ENCODE peak calls at places on chromosomes 4 and X, in five cellular contexts. One of them, this sample, is unnamed.

GRCh38 chr4:153645183-153645582 is 38.9 kb upstream of the TLR2 start:
- DNase-seq in lung: no peak
- DNase-seq in breast epithelium: no peak
- DNase-seq in CD8-positive, alpha-beta memory T cell: no peak
- DNase-seq in heart right ventricle: no peak
- DNase-seq in this sample: no peak

GRCh38 chrX:22397566-22397965 is 124.9 kb downstream of the CBLL2 start:
- DNase-seq in lung: no peak
- DNase-seq in breast epithelium: no peak
- DNase-seq in CD8-positive, alpha-beta memory T cell: no peak
- DNase-seq in heart right ventricle: no peak
- DNase-seq in this sample: no peak

GRCh38 chrX:56219702-56220101 is 12.5 kb upstream of the KLF8 start:
- DNase-seq in lung: no peak
- DNase-seq in breast epithelium: no peak
- DNase-seq in CD8-positive, alpha-beta memory T cell: no peak
- DNase-seq in heart right ventricle: no peak
- DNase-seq in this sample: no peak

GRCh38 chrX:45743081-45743533 is 542.4 kb upstream of the DIPK2B start:
- DNase-seq in lung: no peak
- DNase-seq in breast epithelium: no peak
- DNase-seq in CD8-positive, alpha-beta memory T cell: no peak
- DNase-seq in heart right ventricle: no peak
- DNase-seq in this sample: no peak

GRCh38 chr4:72326692-72327632 is 242.1 kb downstream of the ADAMTS3 start:
- DNase-seq in lung: no peak
- DNase-seq in breast epithelium: no peak
- DNase-seq in CD8-positive, alpha-beta memory T cell: no peak
- DNase-seq in heart right ventricle: no peak
- DNase-seq in this sample: no peak

GRCh38 chrX:115525486-115525885 is 35.5 kb upstream of the PLS3 start:
- DNase-seq in lung: peak; percentile 60
- DNase-seq in breast epithelium: no peak
- DNase-seq in CD8-positive, alpha-beta memory T cell: no peak
- DNase-seq in heart right ventricle: no peak
- DNase-seq in this sample: no peak

GRCh38 chr4:69493515-69493914 is 2.2 kb downstream of the UGT2B4 start:
- DNase-seq in lung: no peak
- DNase-seq in breast epithelium: no peak
- DNase-seq in CD8-positive, alpha-beta memory T cell: no peak
- DNase-seq in heart right ventricle: no peak
- DNase-seq in this sample: no peak

GRCh38 chrX:132594129-132594528 is 105.3 kb upstream of the MBNL3 start:
- DNase-seq in lung: no peak
- DNase-seq in breast epithelium: no peak
- DNase-seq in CD8-positive, alpha-beta memory T cell: no peak
- DNase-seq in heart right ventricle: no peak
- DNase-seq in this sample: no peak

GRCh38 chr4:16721618-16722291 is 176.7 kb downstream of the LDB2 start:
- DNase-seq in lung: no peak
- DNase-seq in breast epithelium: no peak
- DNase-seq in CD8-positive, alpha-beta memory T cell: no peak
- DNase-seq in heart right ventricle: no peak
- DNase-seq in this sample: no peak

GRCh38 chrX:22357621-22358020 is 84.9 kb downstream of the CBLL2 start:
- DNase-seq in lung: no peak
- DNase-seq in breast epithelium: no peak
- DNase-seq in CD8-positive, alpha-beta memory T cell: no peak
- DNase-seq in heart right ventricle: no peak
- DNase-seq in this sample: no peak

GRCh38 chr4:186078977-186079697 is 10.2 kb downstream of the TLR3 start:
- DNase-seq in lung: no peak
- DNase-seq in breast epithelium: no peak
- DNase-seq in CD8-positive, alpha-beta memory T cell: no peak
- DNase-seq in heart right ventricle: no peak
- DNase-seq in this sample: no peak

GRCh38 chr4:93771640-93772411 is 56.7 kb upstream of the ATOH1 start:
- DNase-seq in lung: no peak
- DNase-seq in breast epithelium: no peak
- DNase-seq in CD8-positive, alpha-beta memory T cell: no peak
- DNase-seq in heart right ventricle: no peak
- DNase-seq in this sample: no peak

GRCh38 chrX:114650351-114650750 is 66.5 kb downstream of the HTR2C start:
- DNase-seq in lung: no peak
- DNase-seq in breast epithelium: no peak
- DNase-seq in CD8-positive, alpha-beta memory T cell: no peak
- DNase-seq in heart right ventricle: no peak
- DNase-seq in this sample: no peak

GRCh38 chr4:8394125-8394524 is 46.4 kb downstream of the ACOX3 start:
- DNase-seq in lung: peak; percentile 43
- DNase-seq in breast epithelium: no peak
- DNase-seq in CD8-positive, alpha-beta memory T cell: no peak
- DNase-seq in heart right ventricle: peak; percentile 86
- DNase-seq in this sample: peak; percentile 64

GRCh38 chr4:915595-915994 is 16.5 kb downstream of the GAK start:
- DNase-seq in lung: no peak
- DNase-seq in breast epithelium: no peak
- DNase-seq in CD8-positive, alpha-beta memory T cell: no peak
- DNase-seq in heart right ventricle: no peak
- DNase-seq in this sample: no peak

GRCh38 chr4:1714303-1715001 is 2.3 kb upstream of the SLBP start:
- DNase-seq in lung: no peak
- DNase-seq in breast epithelium: no peak
- DNase-seq in CD8-positive, alpha-beta memory T cell: no peak
- DNase-seq in heart right ventricle: no peak
- DNase-seq in this sample: no peak

GRCh38 chr4:1211951-1212545 is 36.9 kb downstream of the CTBP1 start:
- DNase-seq in lung: no peak
- DNase-seq in breast epithelium: no peak
- DNase-seq in CD8-positive, alpha-beta memory T cell: no peak
- DNase-seq in heart right ventricle: peak; percentile 30
- DNase-seq in this sample: no peak

GRCh38 chrX:46710927-46711623 is 47.8 kb downstream of the SLC9A7 start:
- DNase-seq in lung: no peak
- DNase-seq in breast epithelium: no peak
- DNase-seq in CD8-positive, alpha-beta memory T cell: no peak
- DNase-seq in heart right ventricle: no peak
- DNase-seq in this sample: no peak

GRCh38 chrX:118188977-118189376 is 72.4 kb upstream of the KLHL13 start:
- DNase-seq in lung: no peak
- DNase-seq in breast epithelium: no peak
- DNase-seq in CD8-positive, alpha-beta memory T cell: no peak
- DNase-seq in heart right ventricle: no peak
- DNase-seq in this sample: no peak

DNA sequence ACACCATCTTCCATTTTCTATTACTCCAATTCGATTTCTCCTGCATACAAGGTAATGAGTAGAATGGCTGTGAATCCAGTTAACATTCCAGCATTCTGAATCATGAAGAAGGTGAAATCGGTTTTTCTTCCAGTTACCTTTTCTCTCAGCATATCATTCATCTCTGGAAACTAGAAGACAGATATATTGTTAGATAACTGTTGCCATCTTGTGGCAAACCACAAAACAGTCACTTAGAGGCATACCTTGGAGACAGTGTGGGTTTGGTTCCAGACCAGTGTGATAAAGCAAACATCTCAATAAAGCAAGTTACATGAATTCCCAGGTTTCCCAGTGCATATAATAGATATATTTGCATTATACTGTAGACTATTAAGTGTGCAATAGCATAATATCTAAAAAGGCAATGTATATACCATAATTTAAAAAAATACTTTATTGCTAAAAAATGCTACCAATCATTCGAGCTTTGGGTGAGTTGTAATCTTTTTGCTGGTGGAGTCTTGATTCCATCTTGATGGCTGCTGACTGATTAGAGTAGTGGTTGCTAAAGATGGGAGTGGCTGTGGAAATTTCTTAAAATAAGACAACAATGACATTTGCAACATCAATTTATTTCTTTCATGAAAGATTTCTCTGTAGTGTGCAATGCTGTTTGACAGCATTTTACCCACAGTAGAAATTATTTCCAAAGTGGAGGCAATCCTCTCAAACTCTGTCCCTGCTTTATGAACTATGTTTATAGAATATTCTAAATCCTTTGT is 82.1 kb downstream of the SLC39A8 start:
- DNase-seq in lung: no peak
- DNase-seq in breast epithelium: no peak
- DNase-seq in CD8-positive, alpha-beta memory T cell: no peak
- DNase-seq in heart right ventricle: no peak
- DNase-seq in this sample: peak; percentile 38
- H3K27ac ChIP-seq in lung: no peak overlapping the region
- H3K27ac ChIP-seq in breast epithelium: no peak overlapping the region
- H3K27ac ChIP-seq in CD8-positive, alpha-beta memory T cell: no peak overlapping the region
- H3K27ac ChIP-seq in heart right ventricle: no peak overlapping the region
- H3K27ac ChIP-seq in this sample: no peak overlapping the region

GRCh38 chr4:26568446-26568994 is 15.4 kb upstream of the TBC1D19 start:
- DNase-seq in lung: no peak
- DNase-seq in breast epithelium: no peak
- DNase-seq in CD8-positive, alpha-beta memory T cell: no peak
- DNase-seq in heart right ventricle: no peak
- DNase-seq in this sample: no peak
- H3K27ac ChIP-seq in lung: no peak overlapping the region
- H3K27ac ChIP-seq in breast epithelium: no peak overlapping the region
- H3K27ac ChIP-seq in CD8-positive, alpha-beta memory T cell: no peak overlapping the region
- H3K27ac ChIP-seq in heart right ventricle: no peak overlapping the region
- H3K27ac ChIP-seq in this sample: no peak overlapping the region

DNA sequence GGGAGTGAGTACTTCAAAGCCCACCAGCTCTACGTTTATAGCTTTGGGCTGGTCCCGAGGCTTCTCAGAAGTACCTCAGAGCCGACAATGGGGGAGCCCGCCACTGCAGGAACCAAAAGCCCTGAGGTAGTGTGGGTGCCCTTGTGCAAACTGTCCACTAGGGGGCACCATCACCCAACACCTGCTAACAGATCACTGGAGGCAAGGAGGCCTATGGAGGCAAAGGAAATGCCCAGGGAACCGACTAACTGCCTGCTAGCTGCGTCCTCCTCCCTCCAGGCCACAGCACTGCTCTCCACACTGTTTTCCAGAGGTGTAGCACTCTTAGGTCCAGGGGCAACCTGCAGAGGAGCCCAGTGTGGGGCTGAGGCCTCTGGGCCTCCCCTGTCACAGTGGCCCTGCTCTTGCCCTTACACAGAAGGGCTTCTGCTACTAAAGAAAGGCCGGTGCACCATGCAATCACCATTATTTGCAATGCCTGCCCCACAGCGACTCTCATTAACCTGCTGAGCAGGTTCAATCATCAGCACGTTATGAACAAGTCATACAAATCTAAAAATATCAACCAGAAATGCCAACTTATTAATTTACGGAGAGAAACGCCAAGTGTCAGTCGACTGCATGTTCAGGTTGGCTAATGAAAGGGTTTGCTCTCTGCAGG is 159.1 kb downstream of the NSUN7 start:
- DNase-seq in lung: peak; percentile 78
- DNase-seq in breast epithelium: no peak
- DNase-seq in CD8-positive, alpha-beta memory T cell: peak; percentile 14
- DNase-seq in heart right ventricle: peak; percentile 48
- DNase-seq in this sample: peak; percentile 71
- H3K27ac ChIP-seq in lung: peak overlapping the region; percentile 62
- H3K27ac ChIP-seq in breast epithelium: peak overlapping the region; percentile 60
- H3K27ac ChIP-seq in CD8-positive, alpha-beta memory T cell: no peak overlapping the region
- H3K27ac ChIP-seq in heart right ventricle: no peak overlapping the region
- H3K27ac ChIP-seq in this sample: no peak overlapping the region

DNA sequence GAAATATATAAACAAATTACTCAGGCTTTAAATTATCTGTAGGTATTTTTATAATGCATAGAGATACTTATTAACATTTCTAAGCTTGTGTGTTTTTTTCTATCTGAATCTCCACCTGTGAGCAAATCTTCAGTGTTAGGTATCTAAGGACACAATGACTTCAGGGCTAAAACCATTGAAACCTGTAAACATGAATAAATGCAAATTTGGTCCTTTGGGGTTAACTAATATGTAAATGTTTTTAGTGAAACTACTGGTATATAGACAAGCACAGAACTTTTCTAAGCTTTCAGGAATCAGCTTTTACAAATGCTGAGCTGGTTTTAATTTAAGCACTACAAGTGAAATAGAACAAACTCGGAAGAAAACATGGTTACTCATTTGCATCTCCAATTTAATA is 147.9 kb downstream of the FBXO8 start:
- DNase-seq in lung: no peak
- DNase-seq in breast epithelium: no peak
- DNase-seq in CD8-positive, alpha-beta memory T cell: no peak
- DNase-seq in heart right ventricle: no peak
- DNase-seq in this sample: no peak
- H3K27ac ChIP-seq in lung: no peak overlapping the region
- H3K27ac ChIP-seq in breast epithelium: no peak overlapping the region
- H3K27ac ChIP-seq in CD8-positive, alpha-beta memory T cell: no peak overlapping the region
- H3K27ac ChIP-seq in heart right ventricle: no peak overlapping the region
- H3K27ac ChIP-seq in this sample: no peak overlapping the region

GRCh38 chr4:85779165-85779564 is 304.2 kb downstream of the ARHGAP24 start:
- DNase-seq in lung: no peak
- DNase-seq in breast epithelium: no peak
- DNase-seq in CD8-positive, alpha-beta memory T cell: no peak
- DNase-seq in heart right ventricle: no peak
- DNase-seq in this sample: no peak
- H3K27ac ChIP-seq in lung: no peak overlapping the region
- H3K27ac ChIP-seq in breast epithelium: peak overlapping the region; percentile 67
- H3K27ac ChIP-seq in CD8-positive, alpha-beta memory T cell: no peak overlapping the region
- H3K27ac ChIP-seq in heart right ventricle: peak overlapping the region; percentile 21
- H3K27ac ChIP-seq in this sample: no peak overlapping the region

GRCh38 chr4:128162434-128162833 is 101.3 kb downstream of the LARP1B start:
- DNase-seq in lung: no peak
- DNase-seq in breast epithelium: no peak
- DNase-seq in CD8-positive, alpha-beta memory T cell: no peak
- DNase-seq in heart right ventricle: no peak
- DNase-seq in this sample: no peak
- H3K27ac ChIP-seq in lung: no peak overlapping the region
- H3K27ac ChIP-seq in breast epithelium: no peak overlapping the region
- H3K27ac ChIP-seq in CD8-positive, alpha-beta memory T cell: no peak overlapping the region
- H3K27ac ChIP-seq in heart right ventricle: no peak overlapping the region
- H3K27ac ChIP-seq in this sample: no peak overlapping the region

GRCh38 chr4:81482344-81482743 is 10.6 kb upstream of the RASGEF1B start:
- DNase-seq in lung: no peak
- DNase-seq in breast epithelium: no peak
- DNase-seq in CD8-positive, alpha-beta memory T cell: no peak
- DNase-seq in heart right ventricle: no peak
- DNase-seq in this sample: no peak
- H3K27ac ChIP-seq in lung: peak overlapping the region; percentile 52
- H3K27ac ChIP-seq in breast epithelium: no peak overlapping the region
- H3K27ac ChIP-seq in CD8-positive, alpha-beta memory T cell: no peak overlapping the region
- H3K27ac ChIP-seq in heart right ventricle: no peak overlapping the region
- H3K27ac ChIP-seq in this sample: no peak overlapping the region

GRCh38 chrX:18674788-18675735 is 3.2 kb upstream of the RS1 start:
- DNase-seq in lung: peak; percentile 76
- DNase-seq in breast epithelium: peak; percentile 73
- DNase-seq in CD8-positive, alpha-beta memory T cell: peak; percentile 70
- DNase-seq in heart right ventricle: peak; percentile 77
- DNase-seq in this sample: peak; percentile 65
- H3K27ac ChIP-seq in lung: peak overlapping the region; percentile 92
- H3K27ac ChIP-seq in breast epithelium: peak overlapping the region; percentile 81
- H3K27ac ChIP-seq in CD8-positive, alpha-beta memory T cell: peak overlapping the region; percentile 59
- H3K27ac ChIP-seq in heart right ventricle: peak overlapping the region; percentile 86
- H3K27ac ChIP-seq in this sample: peak overlapping the region; percentile 86

GRCh38 chrX:97189668-97190067 is 306.0 kb downstream of the RPA4 start:
- DNase-seq in lung: no peak
- DNase-seq in breast epithelium: no peak
- DNase-seq in CD8-positive, alpha-beta memory T cell: no peak
- DNase-seq in heart right ventricle: no peak
- DNase-seq in this sample: no peak
- H3K27ac ChIP-seq in lung: no peak overlapping the region
- H3K27ac ChIP-seq in breast epithelium: no peak overlapping the region
- H3K27ac ChIP-seq in CD8-positive, alpha-beta memory T cell: no peak overlapping the region
- H3K27ac ChIP-seq in heart right ventricle: no peak overlapping the region
- H3K27ac ChIP-seq in this sample: no peak overlapping the region